ENCODE peak calls at places on chromosomes 6 and 20, in eight cellular contexts. One of them, this sample, is unnamed. For H3K27me3 and H3K4me1, the result is how much of the 10 kb centered on the place peaks cover.

GRCh38 chr20:24998631-24999445 is 6.3 kb upstream of the APMAP start:
- DNase-seq in ovary: peak
- DNase-seq in colonic mucosa: peak
- DNase-seq in CD4-positive, CD25-positive, alpha-beta regulatory T cell: no peak
- DNase-seq in CD8-positive, alpha-beta T cell: no peak
- DNase-seq in body of pancreas: no peak
- DNase-seq in tibial artery: peak
- DNase-seq in CD4-positive, alpha-beta memory T cell: no peak
- DNase-seq in this sample: no peak

GRCh38 chr20:3082306-3082951 is 2.1 kb downstream of the AVP start:
- DNase-seq in tibial artery: no peak
- DNase-seq in colonic mucosa: no peak
- DNase-seq in CD4-positive, alpha-beta memory T cell: no peak
- DNase-seq in body of pancreas: no peak
- DNase-seq in CD8-positive, alpha-beta T cell: no peak
- DNase-seq in ovary: no peak
- DNase-seq in CD4-positive, CD25-positive, alpha-beta regulatory T cell: no peak
- DNase-seq in this sample: no peak

GRCh38 chr6:82910394-82910793 is 155.2 kb downstream of the UBE3D start:
- DNase-seq in tibial artery: no peak
- DNase-seq in body of pancreas: no peak
- DNase-seq in colonic mucosa: no peak
- DNase-seq in CD4-positive, alpha-beta memory T cell: no peak
- DNase-seq in CD8-positive, alpha-beta T cell: no peak
- DNase-seq in CD4-positive, CD25-positive, alpha-beta regulatory T cell: no peak
- DNase-seq in ovary: no peak
- DNase-seq in this sample: no peak

GRCh38 chr6:148457137-148457842 is 114.7 kb downstream of the SASH1 start:
- DNase-seq in ovary: no peak
- DNase-seq in CD8-positive, alpha-beta T cell: no peak
- DNase-seq in tibial artery: no peak
- DNase-seq in colonic mucosa: no peak
- DNase-seq in CD4-positive, CD25-positive, alpha-beta regulatory T cell: no peak
- DNase-seq in body of pancreas: no peak
- DNase-seq in CD4-positive, alpha-beta memory T cell: no peak
- DNase-seq in this sample: no peak

GRCh38 chr6:119210596-119210995 is 132.1 kb upstream of the FAM184A start:
- DNase-seq in tibial artery: no peak
- DNase-seq in body of pancreas: no peak
- DNase-seq in CD8-positive, alpha-beta T cell: no peak
- DNase-seq in CD4-positive, CD25-positive, alpha-beta regulatory T cell: no peak
- DNase-seq in CD4-positive, alpha-beta memory T cell: no peak
- DNase-seq in ovary: no peak
- DNase-seq in colonic mucosa: no peak
- DNase-seq in this sample: no peak

GRCh38 chr6:41122373-41122772 is 31.8 kb downstream of the TREML1 start:
- DNase-seq in colonic mucosa: no peak
- DNase-seq in tibial artery: no peak
- DNase-seq in ovary: no peak
- DNase-seq in CD4-positive, CD25-positive, alpha-beta regulatory T cell: no peak
- DNase-seq in CD8-positive, alpha-beta T cell: no peak
- DNase-seq in body of pancreas: no peak
- DNase-seq in CD4-positive, alpha-beta memory T cell: no peak
- DNase-seq in this sample: no peak

GRCh38 chr6:1736346-1737105 is 126.8 kb downstream of the FOXC1 start:
- DNase-seq in ovary: no peak
- DNase-seq in tibial artery: no peak
- DNase-seq in body of pancreas: no peak
- DNase-seq in CD4-positive, alpha-beta memory T cell: no peak
- DNase-seq in CD8-positive, alpha-beta T cell: no peak
- DNase-seq in colonic mucosa: no peak
- DNase-seq in CD4-positive, CD25-positive, alpha-beta regulatory T cell: no peak
- DNase-seq in this sample: no peak

GRCh38 chr6:32700391-32701040 is 34.1 kb upstream of the HLA-DQB1 start:
- DNase-seq in tibial artery: no peak
- DNase-seq in ovary: peak
- DNase-seq in CD8-positive, alpha-beta T cell: peak
- DNase-seq in CD4-positive, alpha-beta memory T cell: peak
- DNase-seq in body of pancreas: peak
- DNase-seq in colonic mucosa: peak
- DNase-seq in CD4-positive, CD25-positive, alpha-beta regulatory T cell: peak
- DNase-seq in this sample: no peak

GRCh38 chr20:62914970-62915457 is 11.3 kb downstream of the DIDO1 start:
- DNase-seq in body of pancreas: peak
- DNase-seq in CD8-positive, alpha-beta T cell: no peak
- DNase-seq in colonic mucosa: no peak
- DNase-seq in CD4-positive, CD25-positive, alpha-beta regulatory T cell: no peak
- DNase-seq in ovary: no peak
- DNase-seq in CD4-positive, alpha-beta memory T cell: no peak
- DNase-seq in tibial artery: peak
- DNase-seq in this sample: no peak

GRCh38 chr6:11613336-11613735 is 75.8 kb downstream of the TMEM170B start:
- DNase-seq in colonic mucosa: no peak
- DNase-seq in CD8-positive, alpha-beta T cell: no peak
- DNase-seq in CD4-positive, CD25-positive, alpha-beta regulatory T cell: no peak
- DNase-seq in body of pancreas: no peak
- DNase-seq in tibial artery: no peak
- DNase-seq in CD4-positive, alpha-beta memory T cell: no peak
- DNase-seq in ovary: no peak
- DNase-seq in this sample: no peak

DNA sequence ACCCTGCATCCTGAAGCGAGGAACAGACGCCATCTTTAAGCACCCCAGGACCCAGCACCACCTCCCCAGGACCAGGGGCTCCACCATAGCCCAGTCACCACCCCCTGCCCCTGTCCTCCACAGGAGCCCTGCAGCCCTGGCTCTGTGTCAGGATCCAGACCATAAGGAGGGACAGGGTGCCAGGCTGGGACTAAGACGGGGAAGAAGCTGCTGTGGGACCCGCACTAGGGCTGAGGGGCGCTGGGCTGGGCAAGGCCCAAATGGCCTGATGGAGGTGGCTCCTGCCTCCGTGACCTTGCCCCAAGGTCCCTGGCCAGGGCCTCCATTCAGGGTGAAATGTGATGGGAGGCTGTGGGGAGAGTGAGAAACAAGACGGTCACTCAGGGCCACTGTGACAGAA is 385.6 kb downstream of the TAF4 start:
- DNase-seq in body of pancreas: no peak
- DNase-seq in CD4-positive, alpha-beta memory T cell: no peak
- DNase-seq in ovary: no peak
- DNase-seq in tibial artery: no peak
- DNase-seq in CD8-positive, alpha-beta T cell: no peak
- DNase-seq in CD4-positive, CD25-positive, alpha-beta regulatory T cell: no peak
- DNase-seq in colonic mucosa: no peak
- DNase-seq in this sample: no peak
- H3K27me3 ChIP-seq in body of pancreas: under half
- H3K27me3 ChIP-seq in CD4-positive, alpha-beta memory T cell: under half
- H3K27me3 ChIP-seq in ovary: under half
- H3K27me3 ChIP-seq in tibial artery: under half
- H3K27me3 ChIP-seq in CD8-positive, alpha-beta T cell: under half
- H3K27me3 ChIP-seq in CD4-positive, CD25-positive, alpha-beta regulatory T cell: under half
- H3K27me3 ChIP-seq in colonic mucosa: under half
- H3K27me3 ChIP-seq in this sample: under half

GRCh38 chr6:18031680-18032256 is 44.3 kb upstream of the KIF13A start:
- DNase-seq in CD4-positive, alpha-beta memory T cell: no peak
- DNase-seq in tibial artery: no peak
- DNase-seq in CD8-positive, alpha-beta T cell: no peak
- DNase-seq in ovary: no peak
- DNase-seq in CD4-positive, CD25-positive, alpha-beta regulatory T cell: no peak
- DNase-seq in body of pancreas: no peak
- DNase-seq in colonic mucosa: no peak
- DNase-seq in this sample: no peak

GRCh38 chr6:18031189-18031588 is 43.8 kb upstream of the KIF13A start:
- DNase-seq in tibial artery: no peak
- DNase-seq in ovary: no peak
- DNase-seq in body of pancreas: no peak
- DNase-seq in CD4-positive, alpha-beta memory T cell: no peak
- DNase-seq in CD4-positive, CD25-positive, alpha-beta regulatory T cell: no peak
- DNase-seq in colonic mucosa: no peak
- DNase-seq in CD8-positive, alpha-beta T cell: no peak
- DNase-seq in this sample: no peak

GRCh38 chr6:18024876-18025275 is 37.4 kb upstream of the KIF13A start:
- DNase-seq in colonic mucosa: no peak
- DNase-seq in CD8-positive, alpha-beta T cell: no peak
- DNase-seq in body of pancreas: no peak
- DNase-seq in tibial artery: no peak
- DNase-seq in CD4-positive, CD25-positive, alpha-beta regulatory T cell: no peak
- DNase-seq in ovary: no peak
- DNase-seq in CD4-positive, alpha-beta memory T cell: no peak
- DNase-seq in this sample: no peak

GRCh38 chr6:18025591-18025990 is 38.2 kb upstream of the KIF13A start:
- DNase-seq in CD4-positive, CD25-positive, alpha-beta regulatory T cell: no peak
- DNase-seq in CD8-positive, alpha-beta T cell: no peak
- DNase-seq in CD4-positive, alpha-beta memory T cell: no peak
- DNase-seq in body of pancreas: no peak
- DNase-seq in ovary: no peak
- DNase-seq in tibial artery: no peak
- DNase-seq in colonic mucosa: no peak
- DNase-seq in this sample: no peak

GRCh38 chr6:18028332-18028731 is 40.9 kb upstream of the KIF13A start:
- DNase-seq in ovary: no peak
- DNase-seq in colonic mucosa: no peak
- DNase-seq in CD4-positive, alpha-beta memory T cell: no peak
- DNase-seq in CD8-positive, alpha-beta T cell: no peak
- DNase-seq in tibial artery: no peak
- DNase-seq in CD4-positive, CD25-positive, alpha-beta regulatory T cell: no peak
- DNase-seq in body of pancreas: no peak
- DNase-seq in this sample: no peak
- H3K27ac ChIP-seq in ovary: no peak
- H3K27ac ChIP-seq in colonic mucosa: no peak
- H3K27ac ChIP-seq in CD4-positive, alpha-beta memory T cell: no peak
- H3K27ac ChIP-seq in CD8-positive, alpha-beta T cell: no peak
- H3K27ac ChIP-seq in tibial artery: no peak
- H3K27ac ChIP-seq in CD4-positive, CD25-positive, alpha-beta regulatory T cell: no peak
- H3K27ac ChIP-seq in body of pancreas: no peak
- H3K27ac ChIP-seq in this sample: no peak

GRCh38 chr6:158028876-158029275 is 47.2 kb downstream of the SYNJ2 start:
- DNase-seq in body of pancreas: no peak
- DNase-seq in CD4-positive, alpha-beta memory T cell: no peak
- DNase-seq in CD8-positive, alpha-beta T cell: no peak
- DNase-seq in tibial artery: peak
- DNase-seq in CD4-positive, CD25-positive, alpha-beta regulatory T cell: no peak
- DNase-seq in colonic mucosa: no peak
- DNase-seq in ovary: no peak
- DNase-seq in this sample: no peak
- H3K4me1 ChIP-seq in body of pancreas: half or more
- H3K4me1 ChIP-seq in CD4-positive, alpha-beta memory T cell: half or more
- H3K4me1 ChIP-seq in CD8-positive, alpha-beta T cell: under half
- H3K4me1 ChIP-seq in tibial artery: half or more
- H3K4me1 ChIP-seq in CD4-positive, CD25-positive, alpha-beta regulatory T cell: under half
- H3K4me1 ChIP-seq in colonic mucosa: under half
- H3K4me1 ChIP-seq in ovary: under half
- H3K4me1 ChIP-seq in this sample: under half

GRCh38 chr6:38705924-38706323 is 3.0 kb upstream of the GLO1 start:
- DNase-seq in CD4-positive, alpha-beta memory T cell: no peak
- DNase-seq in tibial artery: no peak
- DNase-seq in body of pancreas: no peak
- DNase-seq in ovary: no peak
- DNase-seq in CD4-positive, CD25-positive, alpha-beta regulatory T cell: no peak
- DNase-seq in CD8-positive, alpha-beta T cell: no peak
- DNase-seq in colonic mucosa: no peak
- DNase-seq in this sample: no peak
- H3K27me3 ChIP-seq in CD4-positive, alpha-beta memory T cell: under half
- H3K27me3 ChIP-seq in tibial artery: under half
- H3K27me3 ChIP-seq in body of pancreas: under half
- H3K27me3 ChIP-seq in ovary: under half
- H3K27me3 ChIP-seq in CD4-positive, CD25-positive, alpha-beta regulatory T cell: under half
- H3K27me3 ChIP-seq in CD8-positive, alpha-beta T cell: under half
- H3K27me3 ChIP-seq in colonic mucosa: under half
- H3K27me3 ChIP-seq in this sample: under half

DNA sequence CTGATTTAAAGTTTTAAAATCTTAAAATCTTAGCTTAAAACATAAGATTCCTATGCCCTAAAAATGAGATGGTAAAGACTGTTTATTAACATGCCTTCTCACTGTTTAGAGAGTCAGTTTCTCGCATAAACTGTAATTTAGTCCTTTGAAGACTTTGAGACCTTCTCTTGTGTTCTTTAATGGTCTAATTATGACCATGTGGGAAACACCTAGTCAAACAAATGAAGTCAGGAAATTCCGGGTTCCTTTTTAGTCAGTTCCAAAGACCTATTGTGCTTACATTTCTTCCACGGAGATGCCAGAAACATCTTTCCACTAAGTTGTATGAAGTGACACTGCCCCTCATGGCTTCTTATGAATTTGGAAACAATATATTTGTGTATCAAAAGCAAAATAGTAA is 64.2 kb upstream of the KIF25 start:
- DNase-seq in CD8-positive, alpha-beta T cell: no peak
- DNase-seq in CD4-positive, alpha-beta memory T cell: no peak
- DNase-seq in ovary: no peak
- DNase-seq in CD4-positive, CD25-positive, alpha-beta regulatory T cell: no peak
- DNase-seq in tibial artery: no peak
- DNase-seq in colonic mucosa: no peak
- DNase-seq in body of pancreas: no peak
- DNase-seq in this sample: no peak
- H3K27ac ChIP-seq in CD8-positive, alpha-beta T cell: no peak
- H3K27ac ChIP-seq in CD4-positive, alpha-beta memory T cell: no peak
- H3K27ac ChIP-seq in ovary: no peak
- H3K27ac ChIP-seq in CD4-positive, CD25-positive, alpha-beta regulatory T cell: no peak
- H3K27ac ChIP-seq in tibial artery: no peak
- H3K27ac ChIP-seq in colonic mucosa: peak
- H3K27ac ChIP-seq in body of pancreas: peak
- H3K27ac ChIP-seq in this sample: no peak

DNA sequence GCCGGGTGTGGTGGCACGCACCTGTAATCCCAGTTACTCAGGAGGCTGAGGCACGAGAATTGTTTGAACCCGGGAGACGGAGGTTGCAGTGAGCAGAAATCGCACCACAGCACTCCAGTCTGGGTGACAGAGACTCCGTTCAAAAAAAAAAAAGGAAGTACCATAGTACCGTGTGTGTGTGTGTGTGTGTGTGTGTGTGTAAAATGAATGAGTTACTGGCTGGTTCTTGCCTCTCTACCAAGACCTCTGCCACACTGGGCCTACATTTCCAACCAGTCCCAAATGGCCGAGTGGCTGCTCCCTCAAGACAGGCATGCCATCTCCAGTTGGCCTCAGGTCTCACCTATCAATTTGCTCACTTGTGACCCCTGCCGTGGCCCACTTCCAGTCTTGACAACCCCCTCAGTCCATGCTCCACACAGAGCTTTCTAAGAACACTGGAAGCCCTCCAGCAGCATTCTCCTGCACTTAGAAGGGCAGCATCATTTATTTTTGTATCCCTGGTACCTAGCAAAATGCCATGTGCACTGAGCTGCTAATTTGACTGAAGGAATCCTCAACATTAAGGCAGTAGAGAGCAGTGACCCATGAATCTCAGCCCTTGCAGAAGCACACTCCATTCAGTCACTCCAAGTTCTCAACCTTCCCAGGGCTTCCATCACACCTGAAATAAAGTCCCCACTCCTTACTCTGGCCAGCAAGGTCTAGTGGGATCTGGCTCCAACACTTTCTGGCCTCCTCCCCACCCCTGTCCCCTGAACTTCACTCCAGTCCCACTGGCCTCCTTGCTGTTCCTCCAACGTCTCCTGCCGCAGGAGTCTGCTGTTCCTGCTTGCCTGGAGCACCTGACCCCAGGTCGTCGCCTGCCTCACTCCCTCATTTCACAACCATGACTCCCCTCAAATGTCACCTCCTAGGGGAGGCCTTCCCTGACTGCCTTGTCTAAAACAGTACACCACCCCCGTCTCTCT is 29.9 kb downstream of the COX4I2 start:
- DNase-seq in tibial artery: no peak
- DNase-seq in CD4-positive, CD25-positive, alpha-beta regulatory T cell: no peak
- DNase-seq in CD8-positive, alpha-beta T cell: no peak
- DNase-seq in colonic mucosa: no peak
- DNase-seq in ovary: no peak
- DNase-seq in CD4-positive, alpha-beta memory T cell: no peak
- DNase-seq in body of pancreas: no peak
- DNase-seq in this sample: no peak
- H3K4me1 ChIP-seq in tibial artery: half or more
- H3K4me1 ChIP-seq in CD4-positive, CD25-positive, alpha-beta regulatory T cell: under half
- H3K4me1 ChIP-seq in CD8-positive, alpha-beta T cell: under half
- H3K4me1 ChIP-seq in colonic mucosa: under half
- H3K4me1 ChIP-seq in ovary: under half
- H3K4me1 ChIP-seq in CD4-positive, alpha-beta memory T cell: under half
- H3K4me1 ChIP-seq in body of pancreas: half or more
- H3K4me1 ChIP-seq in this sample: under half